ENCODE peak calls at places on chromosomes 5 and 9, in four cellular contexts. V is foreskin fibroblast; Z is stimulated activated CD8-positive, alpha-beta memory T cell treated with anti-CD3 and anti-CD28 coated beads, Interleukin-4, amount 100 ng/mL, for 48 hours; U is Right ventricle myocardium inferior. T is an unnamed sample.

GRCh38 chr5:128487041-128487440 is 51.0 kb downstream of the FBN2 start:
- DNase-seq in V (no peak), Z (no peak), U (no peak), T (peak)

GRCh38 chr9:93193373-93193725 is 9.4 kb downstream of the WNK2 start:
- DNase-seq in V (no peak), Z (no peak), U (no peak), T (no peak)

GRCh38 chr5:43320846-43321245 is 7.6 kb upstream of the HMGCS1 start:
- DNase-seq in V (no peak), Z (no peak), U (no peak), T (no peak)

GRCh38 chr5:143698534-143698933 is 113.4 kb upstream of the HMHB1 start:
- DNase-seq in V (no peak), Z (peak), U (no peak), T (no peak)

GRCh38 chr5:112800901-112801300 is 60.2 kb upstream of the SRP19 start:
- DNase-seq in V (no peak), Z (no peak), U (no peak), T (no peak)

GRCh38 chr5:33032161-33033085 is 321.3 kb downstream of the NPR3 start:
- DNase-seq in V (no peak), Z (no peak), U (no peak), T (peak)

GRCh38 chr5:142262683-142263082 is 62.1 kb downstream of the SPRY4 start:
- DNase-seq in V (no peak), Z (no peak), U (no peak), T (no peak)

GRCh38 chr9:7298123-7298522 is 501.5 kb downstream of the DMAC1 start:
- DNase-seq in V (no peak), Z (peak), U (no peak), T (no peak)

GRCh38 chr5:150263801-150264621 is 25.6 kb downstream of the CAMK2A start:
- DNase-seq in V (peak), Z (no peak), U (no peak), T (peak)

GRCh38 chr5:142958933-142959682 is 188.9 kb downstream of the ARHGAP26 start:
- DNase-seq in V (no peak), Z (no peak), U (no peak), T (no peak)

GRCh38 chr5:80711216-80711615 is 56.4 kb upstream of the DHFR start:
- DNase-seq in V (no peak), Z (no peak), U (no peak), T (no peak)

GRCh38 chr9:112725961-112726360 is 8.0 kb upstream of the INIP start:
- DNase-seq in V (no peak), Z (no peak), U (no peak), T (no peak)

GRCh38 chr5:44868541-44868940 is 59.8 kb downstream of the MRPS30 start:
- DNase-seq in V (no peak), Z (no peak), U (no peak), T (no peak)

GRCh38 chr5:153714732-153715287 is 224.3 kb downstream of the GRIA1 start:
- DNase-seq in V (peak), Z (no peak), U (no peak), T (no peak)

GRCh38 chr5:36728697-36729543 is 122.5 kb downstream of the SLC1A3 start:
- DNase-seq in V (peak), Z (no peak), U (no peak), T (peak)

GRCh38 chr5:74132485-74132884 is 506.5 kb downstream of the ARHGEF28 start:
- DNase-seq in V (no peak), Z (no peak), U (no peak), T (no peak)

GRCh38 chr9:126470251-126470993 is 143.3 kb upstream of the LMX1B start:
- DNase-seq in V (no peak), Z (no peak), U (no peak), T (no peak)

GRCh38 chr5:7916171-7916804 is 47.3 kb downstream of the MTRR start:
- DNase-seq in V (peak), Z (no peak), U (no peak), T (no peak)

GRCh38 chr9:120385606-120386389 is 194.2 kb downstream of the CDK5RAP2 start:
- DNase-seq in V (no peak), Z (no peak), U (no peak), T (no peak)

GRCh38 chr5:152092580-152092979 is 167.9 kb upstream of the GLRA1 start:
- DNase-seq in V (no peak), Z (no peak), U (no peak), T (no peak)